ENCODE peak calls at places on chromosome 13, in eight cellular contexts. H is cardiac fibroblast, F is lower lobe of right lung, L is fibroblast of lung, K is thyroid gland, M is testis, C is GM23338, O is foreskin fibroblast. S is an unnamed sample.

GRCh38 chr13:47859129-47859528 is 141.9 kb downstream of the SUCLA2 start:
- DNase-seq in H (peak), F (no peak), L (no peak), K (no peak), M (no peak), C (peak), O (peak), S (peak)

GRCh38 chr13:26681036-26681435 is 79.5 kb downstream of the GPR12 start:
- DNase-seq in H (no peak), F (no peak), L (no peak), K (no peak), M (no peak), C (no peak), O (no peak), S (no peak)

GRCh38 chr13:30870049-30870884 is 35.8 kb upstream of the MEDAG start:
- DNase-seq in H (peak), F (no peak), L (peak), K (peak), M (peak), C (peak), O (peak), S (peak)

GRCh38 chr13:26476111-26476743 is 81.3 kb upstream of the WASF3 start:
- DNase-seq in H (peak), F (no peak), L (peak), K (peak), M (peak), C (peak), O (no peak), S (no peak)

GRCh38 chr13:30715837-30716236 is 19.5 kb upstream of the ALOX5AP start:
- DNase-seq in H (peak), F (no peak), L (no peak), K (no peak), M (no peak), C (no peak), O (no peak), S (no peak)

GRCh38 chr13:101018720-101019119 is 344.1 kb upstream of the TMTC4 start:
- DNase-seq in H (peak), F (no peak), L (peak), K (no peak), M (no peak), C (no peak), O (peak), S (no peak)

GRCh38 chr13:27023385-27023784 is 148.2 kb downstream of the USP12 start:
- DNase-seq in H (no peak), F (no peak), L (no peak), K (no peak), M (no peak), C (no peak), O (no peak), S (no peak)

GRCh38 chr13:80217614-80218456 is 123.1 kb downstream of the SPRY2 start:
- DNase-seq in H (peak), F (no peak), L (no peak), K (no peak), M (no peak), C (peak), O (no peak), S (no peak)

GRCh38 chr13:30318026-30318425 is 10.7 kb upstream of the KATNAL1 start:
- DNase-seq in H (no peak), F (no peak), L (no peak), K (no peak), M (no peak), C (no peak), O (no peak), S (no peak)

GRCh38 chr13:98890186-98890585 is 87.7 kb downstream of the DOCK9 start:
- DNase-seq in H (peak), F (no peak), L (peak), K (no peak), M (no peak), C (no peak), O (peak), S (peak)

GRCh38 chr13:56558698-56559320 is 581.9 kb upstream of the PRR20A start:
- DNase-seq in H (no peak), F (no peak), L (no peak), K (no peak), M (no peak), C (no peak), O (no peak), S (no peak)

GRCh38 chr13:32354040-32354439 is 38.7 kb downstream of the BRCA2 start:
- DNase-seq in H (no peak), F (no peak), L (no peak), K (no peak), M (no peak), C (no peak), O (no peak), S (no peak)

GRCh38 chr13:33392794-33393371 is 107.3 kb upstream of the STARD13 start:
- DNase-seq in H (no peak), F (no peak), L (no peak), K (no peak), M (no peak), C (no peak), O (no peak), S (no peak)

GRCh38 chr13:33383724-33384577 is 98.4 kb upstream of the STARD13 start:
- DNase-seq in H (no peak), F (no peak), L (peak), K (peak), M (no peak), C (no peak), O (no peak), S (no peak)

GRCh38 chr13:33394294-33394932 is 108.9 kb upstream of the STARD13 start:
- DNase-seq in H (no peak), F (no peak), L (no peak), K (peak), M (no peak), C (no peak), O (no peak), S (no peak)

DNA sequence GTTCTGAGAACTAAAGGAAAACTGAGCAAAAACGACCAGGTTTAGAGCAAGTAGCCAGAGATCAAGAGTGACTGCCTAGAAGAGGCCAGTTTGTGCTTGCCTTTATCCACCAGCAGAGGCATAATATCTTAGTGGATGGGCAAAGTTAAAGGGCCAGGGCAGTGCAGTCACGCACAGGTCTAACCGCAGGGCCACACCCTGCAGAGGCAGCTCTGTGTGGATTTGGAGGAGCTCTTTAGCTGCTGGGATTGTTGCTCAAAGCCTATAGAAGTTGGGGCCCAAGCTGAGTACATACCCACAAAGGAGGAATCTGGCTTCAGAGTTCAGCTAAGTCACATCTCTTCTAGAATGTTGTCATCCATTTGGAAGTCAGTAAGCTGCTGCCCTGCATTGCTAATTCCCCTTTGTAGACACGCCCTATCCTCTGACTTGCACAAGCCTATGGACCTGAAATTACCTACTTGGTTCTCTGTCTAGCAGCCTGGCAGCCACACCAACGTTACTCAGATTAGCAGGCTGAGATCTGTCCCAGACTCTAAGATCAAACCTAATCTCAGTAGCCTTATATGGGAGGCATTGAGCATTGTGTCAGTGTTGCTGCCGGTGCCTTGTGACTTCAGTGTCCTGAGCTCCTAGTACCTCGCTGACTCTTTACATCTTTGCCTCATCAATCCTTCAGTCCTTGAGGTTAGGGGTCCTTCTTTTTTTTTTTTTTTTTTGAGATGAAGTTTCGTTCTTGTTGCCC is 102.9 kb upstream of the STARD13 start:
- DNase-seq in H (peak), F (no peak), L (no peak), K (no peak), M (no peak), C (no peak), O (no peak), S (no peak)
- TF ChIP-seq CTCF in H (no peak), F (no peak), L (no peak), K (no peak), M (no peak), C (no peak), O (no peak), S (no peak)

DNA sequence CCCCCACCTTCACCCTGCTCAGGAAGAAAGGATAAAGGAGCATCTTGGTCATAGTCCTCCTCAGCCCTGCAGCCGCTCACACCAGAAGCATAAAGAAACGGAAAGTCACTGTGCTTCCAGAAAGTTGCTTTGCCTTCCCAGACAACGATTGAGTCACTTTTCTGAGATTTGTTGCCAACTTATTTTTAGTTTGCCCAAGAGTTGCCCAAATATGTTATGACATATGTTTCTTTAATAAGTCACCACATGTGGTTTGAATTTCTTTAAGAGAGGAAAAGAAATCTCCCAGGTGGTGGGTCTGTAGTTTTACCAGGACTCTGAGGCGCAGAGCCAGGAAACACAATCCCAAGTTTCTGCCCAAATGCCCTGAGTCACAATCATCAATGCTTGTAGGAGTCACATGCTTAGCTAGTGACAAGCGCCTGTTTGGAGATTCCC is 63.4 kb upstream of the LRCH1 start:
- DNase-seq in H (peak), F (no peak), L (peak), K (no peak), M (no peak), C (no peak), O (peak), S (peak)
- H3K4me3 ChIP-seq in H (no peak), F (no peak), L (no peak), K (no peak), M (no peak), C (no peak), O (peak), S (no peak)

GRCh38 chr13:37187611-37188010 is 82.1 kb upstream of the CSNK1A1L start:
- DNase-seq in H (peak), F (no peak), L (no peak), K (no peak), M (no peak), C (no peak), O (no peak), S (no peak)

GRCh38 chr13:37192986-37193385 is 87.5 kb upstream of the CSNK1A1L start:
- DNase-seq in H (peak), F (no peak), L (no peak), K (no peak), M (no peak), C (no peak), O (no peak), S (no peak)

DNA sequence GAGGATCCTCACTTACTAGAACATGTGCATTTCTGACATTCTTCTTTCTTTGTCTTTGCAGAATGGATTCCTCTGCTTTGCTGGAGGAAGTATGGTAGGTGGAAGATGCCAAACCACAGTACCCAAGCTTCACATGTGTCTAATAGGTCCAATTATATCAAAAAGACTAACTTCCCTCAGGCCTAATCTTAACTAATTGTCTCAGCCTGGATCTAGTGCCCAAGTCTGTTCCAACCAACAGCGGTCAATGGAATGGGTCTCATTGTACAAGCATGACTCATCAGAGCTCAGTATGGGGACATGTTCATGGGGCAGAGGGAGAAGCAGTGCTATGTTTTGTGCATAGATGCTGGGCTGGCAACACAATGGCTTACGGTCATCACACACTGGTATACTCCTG is 81.6 kb upstream of the CSNK1A1L start:
- DNase-seq in H (peak), F (no peak), L (no peak), K (no peak), M (no peak), C (no peak), O (no peak), S (peak)
- TF ChIP-seq CTCF in H (no peak), F (no peak), L (no peak), K (no peak), M (no peak), C (no peak), O (no peak), S (no peak)

GRCh38 chr13:75305057-75305456 is 176.9 kb downstream of the TBC1D4 start:
- DNase-seq in H (no peak), F (no peak), L (no peak), K (no peak), M (peak), C (no peak), O (no peak), S (no peak)
- H3K4me3 ChIP-seq in H (no peak), F (no peak), L (no peak), K (no peak), M (no peak), C (no peak), O (no peak), S (no peak)

GRCh38 chr13:50167224-50167947 is 152.1 kb downstream of the KCNRG start:
- DNase-seq in H (no peak), F (no peak), L (no peak), K (no peak), M (no peak), C (no peak), O (no peak), S (no peak)
- TF ChIP-seq CTCF in H (no peak), F (no peak), L (no peak), K (no peak), M (no peak), C (no peak), O (no peak), S (peak)

DNA sequence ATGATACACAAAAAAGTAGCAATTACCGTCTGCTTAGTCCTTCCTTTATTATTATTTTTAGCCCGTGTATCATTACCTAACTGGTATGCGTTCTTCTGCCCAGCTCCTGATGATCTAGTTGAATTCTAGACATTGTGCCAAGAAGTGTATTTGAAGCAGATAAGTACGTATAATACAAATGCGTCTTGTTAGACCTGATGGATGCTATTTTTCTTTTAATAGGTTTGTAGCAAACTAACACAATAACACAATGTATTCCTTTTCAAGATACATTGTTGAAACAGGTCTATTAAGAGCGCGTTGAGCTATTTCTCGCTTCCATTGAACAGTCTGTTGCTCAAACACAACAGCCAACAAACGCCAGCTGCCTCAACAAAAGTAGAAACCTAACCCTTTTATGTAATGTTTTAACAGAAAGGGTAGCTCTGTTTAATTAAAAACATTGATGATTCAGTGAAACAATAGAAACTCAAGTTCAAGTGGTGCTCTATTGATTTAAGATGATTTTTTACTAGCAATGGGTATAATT is 14.7 kb downstream of the ZIC2 start:
- DNase-seq in H (peak), F (no peak), L (peak), K (no peak), M (no peak), C (peak), O (no peak), S (no peak)
- H3K4me3 ChIP-seq in H (no peak), F (no peak), L (no peak), K (no peak), M (no peak), C (peak), O (no peak), S (no peak)

DNA sequence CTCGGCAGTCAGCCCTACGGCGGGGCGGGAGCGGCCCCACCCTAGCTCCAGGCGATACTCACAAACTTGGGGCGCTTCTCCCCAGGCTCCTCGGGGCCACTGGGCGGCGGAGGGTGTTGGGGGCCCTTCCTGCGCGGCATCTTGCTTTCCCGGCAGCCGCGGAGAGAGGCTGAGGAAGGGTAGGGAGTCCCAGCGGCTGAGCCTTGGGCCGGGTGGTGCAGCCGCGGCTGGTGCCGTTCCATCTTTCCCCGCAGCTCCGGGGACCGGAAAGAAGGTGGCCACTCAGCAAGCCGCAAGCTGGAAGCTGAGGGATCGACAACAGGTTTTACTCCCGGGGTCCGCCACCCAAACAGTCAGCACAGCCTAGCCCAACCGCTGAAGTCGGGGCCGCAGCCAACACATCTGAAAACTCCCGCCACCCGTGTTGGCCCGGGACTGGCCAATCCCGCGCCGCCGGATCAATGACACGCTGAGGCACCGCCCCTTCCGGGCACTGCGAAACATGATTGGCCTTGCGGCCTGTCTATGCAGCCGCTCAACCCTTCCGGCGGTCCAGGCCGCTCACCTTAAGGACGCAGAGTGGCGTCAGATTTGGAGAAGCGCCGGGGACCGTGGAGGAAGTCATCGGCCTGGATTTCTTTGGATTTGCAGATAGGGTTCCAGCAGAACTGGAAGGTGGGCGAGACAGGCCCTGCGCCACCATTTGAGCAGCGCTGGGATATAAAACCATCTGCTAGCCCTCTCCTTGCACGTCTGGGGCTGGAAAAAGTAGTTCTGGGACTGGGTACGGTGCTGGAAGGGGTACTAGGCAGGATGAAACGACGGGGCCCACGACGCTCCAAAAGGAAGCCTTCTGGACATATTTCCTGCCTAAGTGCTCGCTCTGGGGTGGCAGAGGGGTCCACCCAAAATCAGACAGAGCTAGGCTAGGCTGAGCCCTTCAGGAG is at the start of gene DIAPH3:
- DNase-seq in H (peak), F (peak), L (peak), K (peak), M (peak), C (peak), O (peak), S (peak)
- TF ChIP-seq CTCF in H (no peak), F (no peak), L (no peak), K (no peak), M (no peak), C (no peak), O (no peak), S (no peak)

DNA sequence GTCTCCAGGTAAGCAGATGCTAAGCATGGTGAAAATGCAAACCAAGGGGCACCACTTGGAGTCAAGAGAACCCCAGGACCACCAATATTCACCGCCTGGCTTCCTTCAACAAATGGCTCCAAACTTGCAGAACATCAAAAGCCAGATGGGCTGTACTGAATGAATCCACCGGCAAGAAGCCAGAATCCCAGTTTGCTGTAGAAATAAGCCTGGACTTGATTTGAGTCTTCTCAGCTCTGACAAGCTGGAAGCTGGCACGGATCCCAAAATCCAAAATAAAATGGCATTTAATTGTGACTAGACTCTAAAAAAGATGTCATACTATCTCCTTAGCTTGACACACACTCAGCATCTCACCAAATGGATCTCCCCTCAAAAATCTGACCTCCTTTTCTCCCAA is 11.9 kb downstream of the EFNB2 start:
- DNase-seq in H (no peak), F (no peak), L (peak), K (no peak), M (no peak), C (no peak), O (peak), S (no peak)
- H3K4me3 ChIP-seq in H (no peak), F (no peak), L (no peak), K (no peak), M (no peak), C (no peak), O (no peak), S (no peak)

S was measured in AG09309.